ENCODE peak calls at places on chromosomes 4 and X, in eight cellular contexts. One of them, this sample, is unnamed.

GRCh38 chrX:13506574-13506973 is 62.8 kb upstream of the EGFL6 start:
- DNase-seq in NCI-H187: peak
- DNase-seq in KBM-7: peak
- DNase-seq in astrocyte of the cerebellum: peak
- DNase-seq in mucosa of descending colon: peak
- DNase-seq in body of pancreas: peak
- DNase-seq in PC-3: peak
- DNase-seq in RCC 7860: peak
- DNase-seq in this sample: peak

GRCh38 chr4:74543983-74544382 is 99.0 kb downstream of the AREG start:
- DNase-seq in NCI-H187: no peak
- DNase-seq in KBM-7: no peak
- DNase-seq in astrocyte of the cerebellum: no peak
- DNase-seq in mucosa of descending colon: no peak
- DNase-seq in body of pancreas: no peak
- DNase-seq in PC-3: no peak
- DNase-seq in RCC 7860: peak
- DNase-seq in this sample: no peak

GRCh38 chr4:159016527-159017137 is 86.2 kb upstream of the RAPGEF2 start:
- DNase-seq in NCI-H187: no peak
- DNase-seq in KBM-7: peak
- DNase-seq in astrocyte of the cerebellum: no peak
- DNase-seq in mucosa of descending colon: no peak
- DNase-seq in body of pancreas: no peak
- DNase-seq in PC-3: no peak
- DNase-seq in RCC 7860: no peak
- DNase-seq in this sample: no peak

GRCh38 chr4:128363966-128364365 is 76.4 kb upstream of the PGRMC2 start:
- DNase-seq in NCI-H187: no peak
- DNase-seq in KBM-7: no peak
- DNase-seq in astrocyte of the cerebellum: no peak
- DNase-seq in mucosa of descending colon: no peak
- DNase-seq in body of pancreas: no peak
- DNase-seq in PC-3: no peak
- DNase-seq in RCC 7860: no peak
- DNase-seq in this sample: no peak

GRCh38 chr4:73589261-73589847 is 30.9 kb downstream of the RASSF6 start:
- DNase-seq in NCI-H187: no peak
- DNase-seq in KBM-7: no peak
- DNase-seq in astrocyte of the cerebellum: peak
- DNase-seq in mucosa of descending colon: no peak
- DNase-seq in body of pancreas: peak
- DNase-seq in PC-3: peak
- DNase-seq in RCC 7860: no peak
- DNase-seq in this sample: no peak

GRCh38 chrX:85619962-85620361 is 240.5 kb upstream of the POF1B start:
- DNase-seq in NCI-H187: no peak
- DNase-seq in KBM-7: no peak
- DNase-seq in astrocyte of the cerebellum: no peak
- DNase-seq in mucosa of descending colon: no peak
- DNase-seq in body of pancreas: no peak
- DNase-seq in PC-3: no peak
- DNase-seq in RCC 7860: no peak
- DNase-seq in this sample: no peak

GRCh38 chr4:186840222-186840701 is 116.6 kb upstream of the FAT1 start:
- DNase-seq in NCI-H187: no peak
- DNase-seq in KBM-7: no peak
- DNase-seq in astrocyte of the cerebellum: no peak
- DNase-seq in mucosa of descending colon: no peak
- DNase-seq in body of pancreas: peak
- DNase-seq in PC-3: no peak
- DNase-seq in RCC 7860: no peak
- DNase-seq in this sample: peak

GRCh38 chr4:139779653-139780052 is 114.0 kb downstream of the MGST2 start:
- DNase-seq in NCI-H187: no peak
- DNase-seq in KBM-7: no peak
- DNase-seq in astrocyte of the cerebellum: no peak
- DNase-seq in mucosa of descending colon: no peak
- DNase-seq in body of pancreas: no peak
- DNase-seq in PC-3: no peak
- DNase-seq in RCC 7860: no peak
- DNase-seq in this sample: no peak

GRCh38 chr4:158314756-158315487 is 104.6 kb downstream of the TMEM144 start:
- DNase-seq in NCI-H187: no peak
- DNase-seq in KBM-7: no peak
- DNase-seq in astrocyte of the cerebellum: peak
- DNase-seq in mucosa of descending colon: no peak
- DNase-seq in body of pancreas: no peak
- DNase-seq in PC-3: peak
- DNase-seq in RCC 7860: no peak
- DNase-seq in this sample: peak

GRCh38 chr4:11428161-11428700 is 463 bp downstream of the HS3ST1 start:
- DNase-seq in NCI-H187: peak
- DNase-seq in KBM-7: no peak
- DNase-seq in astrocyte of the cerebellum: no peak
- DNase-seq in mucosa of descending colon: no peak
- DNase-seq in body of pancreas: no peak
- DNase-seq in PC-3: no peak
- DNase-seq in RCC 7860: no peak
- DNase-seq in this sample: no peak

GRCh38 chrX:74458738-74459137 is 37.4 kb downstream of the SLC16A2 start:
- DNase-seq in NCI-H187: no peak
- DNase-seq in KBM-7: no peak
- DNase-seq in astrocyte of the cerebellum: peak
- DNase-seq in mucosa of descending colon: no peak
- DNase-seq in body of pancreas: no peak
- DNase-seq in PC-3: peak
- DNase-seq in RCC 7860: peak
- DNase-seq in this sample: peak

GRCh38 chr4:139279723-139280620 is at the start of gene MGARP:
- DNase-seq in NCI-H187: no peak
- DNase-seq in KBM-7: no peak
- DNase-seq in astrocyte of the cerebellum: no peak
- DNase-seq in mucosa of descending colon: no peak
- DNase-seq in body of pancreas: no peak
- DNase-seq in PC-3: no peak
- DNase-seq in RCC 7860: no peak
- DNase-seq in this sample: no peak

GRCh38 chr4:111064342-111064993 is 441.6 kb upstream of the PITX2 start:
- DNase-seq in NCI-H187: no peak
- DNase-seq in KBM-7: peak
- DNase-seq in astrocyte of the cerebellum: peak
- DNase-seq in mucosa of descending colon: no peak
- DNase-seq in body of pancreas: no peak
- DNase-seq in PC-3: peak
- DNase-seq in RCC 7860: peak
- DNase-seq in this sample: peak

GRCh38 chr4:147707892-147708672 is 23.8 kb upstream of the ARHGAP10 start:
- DNase-seq in NCI-H187: no peak
- DNase-seq in KBM-7: peak
- DNase-seq in astrocyte of the cerebellum: no peak
- DNase-seq in mucosa of descending colon: peak
- DNase-seq in body of pancreas: peak
- DNase-seq in PC-3: peak
- DNase-seq in RCC 7860: peak
- DNase-seq in this sample: peak

GRCh38 chr4:155371432-155372043 is 5.2 kb downstream of the MAP9 start:
- DNase-seq in NCI-H187: no peak
- DNase-seq in KBM-7: peak
- DNase-seq in astrocyte of the cerebellum: peak
- DNase-seq in mucosa of descending colon: no peak
- DNase-seq in body of pancreas: no peak
- DNase-seq in PC-3: peak
- DNase-seq in RCC 7860: no peak
- DNase-seq in this sample: peak

GRCh38 chrX:120549483-120550452 is 11.0 kb downstream of the CUL4B start:
- DNase-seq in NCI-H187: no peak
- DNase-seq in KBM-7: no peak
- DNase-seq in astrocyte of the cerebellum: peak
- DNase-seq in mucosa of descending colon: no peak
- DNase-seq in body of pancreas: peak
- DNase-seq in PC-3: peak
- DNase-seq in RCC 7860: peak
- DNase-seq in this sample: peak

GRCh38 chr4:89438102-89438831 is 130.7 kb upstream of the GPRIN3 start:
- DNase-seq in NCI-H187: peak
- DNase-seq in KBM-7: peak
- DNase-seq in astrocyte of the cerebellum: no peak
- DNase-seq in mucosa of descending colon: peak
- DNase-seq in body of pancreas: peak
- DNase-seq in PC-3: peak
- DNase-seq in RCC 7860: peak
- DNase-seq in this sample: peak

GRCh38 chr4:53804719-53805118 is 213.4 kb upstream of the LNX1 start:
- DNase-seq in NCI-H187: no peak
- DNase-seq in KBM-7: peak
- DNase-seq in astrocyte of the cerebellum: no peak
- DNase-seq in mucosa of descending colon: peak
- DNase-seq in body of pancreas: peak
- DNase-seq in PC-3: peak
- DNase-seq in RCC 7860: no peak
- DNase-seq in this sample: peak

This sample was measured in RKO.